ENCODE peak calls at places on chromosomes 16 and 17, in five cellular contexts. S is H54, L is DMS 273 treated with DMSO at 0.1 percent for 48 hours, E is small intestine, O is anterior cingulate cortex. I is an unnamed sample.

GRCh38 chr16:74045539-74045938 is 251.1 kb upstream of the PSMD7 start:
- DNase-seq in S (no peak), L (no peak), E (no peak), O (no peak), I (no peak)

GRCh38 chr17:31003225-31003866 is 32.5 kb downstream of the RNF135 start:
- DNase-seq in S (no peak), L (no peak), E (no peak), O (no peak), I (no peak)

GRCh38 chr17:76772842-76773521 is 35.1 kb downstream of the MFSD11 start:
- DNase-seq in S (peak), L (no peak), E (no peak), O (no peak), I (peak)

GRCh38 chr17:15779119-15779518 is 47.0 kb downstream of the TBC1D26 start:
- DNase-seq in S (no peak), L (no peak), E (no peak), O (no peak), I (no peak)

GRCh38 chr16:11402745-11403533 is 57.7 kb downstream of the RMI2 start:
- DNase-seq in S (no peak), L (no peak), E (no peak), O (no peak), I (no peak)

GRCh38 chr16:48620445-48620844 is 10.5 kb upstream of the N4BP1 start:
- DNase-seq in S (no peak), L (no peak), E (no peak), O (no peak), I (no peak)

GRCh38 chr16:50684823-50685455 is 3.8 kb upstream of the SNX20 start:
- DNase-seq in S (no peak), L (no peak), E (no peak), O (no peak), I (no peak)

GRCh38 chr16:53457670-53458069 is 23.4 kb downstream of the RBL2 start:
- DNase-seq in S (no peak), L (no peak), E (peak), O (no peak), I (no peak)

GRCh38 chr16:52487849-52488457 is 59.0 kb downstream of the TOX3 start:
- DNase-seq in S (no peak), L (no peak), E (no peak), O (no peak), I (no peak)

GRCh38 chr17:83193336-83194188 is 114.2 kb downstream of the METRNL start:
- DNase-seq in S (no peak), L (no peak), E (no peak), O (no peak), I (no peak)

GRCh38 chr16:85471469-85472431 is 141.4 kb upstream of the GSE1 start:
- DNase-seq in S (no peak), L (no peak), E (peak), O (no peak), I (no peak)

GRCh38 chr16:87169509-87169985 is 147.6 kb downstream of the C16orf95 start:
- DNase-seq in S (no peak), L (no peak), E (no peak), O (no peak), I (peak)

GRCh38 chr17:32006957-32007462 is at the start of gene LRRC37B:
- DNase-seq in S (peak), L (peak), E (peak), O (peak), I (peak)

GRCh38 chr16:69942099-69942491 is 9.0 kb upstream of the CLEC18A start:
- DNase-seq in S (no peak), L (no peak), E (no peak), O (no peak), I (no peak)

GRCh38 chr17:42387221-42387657 is 1.0 kb downstream of the STAT3 start:
- DNase-seq in S (no peak), L (peak), E (peak), O (no peak), I (peak)

GRCh38 chr17:42221886-42222745 is 27.8 kb upstream of the GHDC start:
- DNase-seq in S (peak), L (no peak), E (peak), O (no peak), I (peak)

GRCh38 chr16:2846511-2847310 is 11.3 kb downstream of the PRSS22 start:
- DNase-seq in S (peak), L (no peak), E (no peak), O (no peak), I (peak)

GRCh38 chr17:27428781-27429505 is 27.3 kb upstream of the KSR1 start:
- DNase-seq in S (no peak), L (no peak), E (no peak), O (no peak), I (no peak)

GRCh38 chr17:57699751-57700186 is 45.3 kb downstream of the CCDC182 start:
- DNase-seq in S (no peak), L (no peak), E (no peak), O (no peak), I (peak)

GRCh38 chr16:70653809-70654771 is 7.7 kb downstream of the IL34 start:
- DNase-seq in S (no peak), L (peak), E (peak), O (no peak), I (peak)

GRCh38 chr16:89022051-89022836 is 45.2 kb upstream of the CBFA2T3 start:
- DNase-seq in S (no peak), L (no peak), E (no peak), O (no peak), I (no peak)

GRCh38 chr17:4518901-4519300 is 20.2 kb downstream of the SPNS2 start:
- DNase-seq in S (no peak), L (no peak), E (no peak), O (no peak), I (no peak)

GRCh38 chr17:81071761-81072741 is 37.1 kb downstream of the BAIAP2 start:
- DNase-seq in S (no peak), L (no peak), E (no peak), O (no peak), I (no peak)

GRCh38 chr17:57456622-57457021 is 200.3 kb downstream of the MSI2 start:
- DNase-seq in S (no peak), L (no peak), E (no peak), O (no peak), I (no peak)

GRCh38 chr16:89131783-89132182 is 38.1 kb downstream of the ACSF3 start:
- DNase-seq in S (no peak), L (no peak), E (no peak), O (no peak), I (no peak)

GRCh38 chr17:73232587-73233373 is 28.9 kb downstream of the CPSF4L start:
- DNase-seq in S (peak), L (no peak), E (peak), O (no peak), I (no peak)

GRCh38 chr17:55345132-55345531 is 76.5 kb downstream of the MMD start:
- DNase-seq in S (no peak), L (no peak), E (no peak), O (no peak), I (no peak)

GRCh38 chr17:83174859-83175550 is 95.6 kb downstream of the METRNL start:
- DNase-seq in S (no peak), L (no peak), E (no peak), O (no peak), I (no peak)

GRCh38 chr17:6815775-6816174 is 15.8 kb downstream of the TEKT1 start:
- DNase-seq in S (no peak), L (no peak), E (no peak), O (no peak), I (no peak)

GRCh38 chr17:27888945-27889344 is 4.2 kb downstream of the LYRM9 start:
- DNase-seq in S (peak), L (no peak), E (no peak), O (no peak), I (no peak)

GRCh38 chr16:57497121-57497520 is 10.8 kb upstream of the DOK4 start:
- DNase-seq in S (no peak), L (no peak), E (no peak), O (no peak), I (no peak)

GRCh38 chr17:30176845-30177244 is 58.7 kb downstream of the SLC6A4 start:
- DNase-seq in S (no peak), L (no peak), E (peak), O (no peak), I (no peak)

GRCh38 chr17:18055597-18055996 is 16.4 kb downstream of the GID4 start:
- DNase-seq in S (no peak), L (no peak), E (no peak), O (no peak), I (no peak)

GRCh38 chr16:27326738-27327585 is 13.2 kb downstream of the IL4R start:
- DNase-seq in S (peak), L (peak), E (peak), O (no peak), I (peak)

GRCh38 chr17:8294361-8294760 is 839 bp downstream of the SLC25A35 start:
- DNase-seq in S (no peak), L (no peak), E (no peak), O (no peak), I (no peak)

GRCh38 chr17:14297161-14297851 is 3.6 kb upstream of the HS3ST3B1 start:
- DNase-seq in S (no peak), L (no peak), E (no peak), O (no peak), I (peak)

I was measured in foreskin fibroblast.